ENCODE peak calls at places on chromosomes 4 and X, in ten cellular contexts. X is A549, U is caudate nucleus, S is neural progenitor cell, G is T-cell, V is AG08395, Z is HFF-Myc, H is right cardiac atrium, F is tibial nerve, O is uterus. Y is an unnamed sample.

GRCh38 chrX:133608406-133608805 is 193.1 kb upstream of the GPC4 start:
- DNase-seq in O (no peak), H (no peak), U (no peak), F (no peak), Z (no peak), G (no peak), V (peak), S (no peak), X (no peak), Y (no peak)

GRCh38 chr4:1469596-1470392 is 63.6 kb upstream of the NKX1-1 start:
- DNase-seq in H (no peak), V (no peak), U (no peak), Z (no peak), G (no peak), X (peak), S (no peak), O (no peak), F (no peak), Y (no peak)

GRCh38 chr4:825063-825968 is 613 bp downstream of the CPLX1 start:
- DNase-seq in F (no peak), U (no peak), H (no peak), S (peak), O (no peak), G (peak), Z (no peak), X (no peak), V (peak), Y (peak)

GRCh38 chr4:155473420-155474095 is 96.8 kb upstream of the MAP9 start:
- DNase-seq in U (no peak), F (no peak), H (no peak), O (no peak), G (no peak), X (no peak), Z (no peak), S (no peak), V (no peak), Y (no peak)

GRCh38 chr4:8248091-8248490 is 21.5 kb upstream of the HTRA3 start:
- DNase-seq in X (peak), S (no peak), U (no peak), V (no peak), O (no peak), F (no peak), Z (no peak), G (no peak), H (no peak), Y (no peak)

GRCh38 chr4:128513664-128514484 is 226.3 kb upstream of the PGRMC2 start:
- DNase-seq in Z (no peak), U (no peak), V (no peak), G (no peak), F (no peak), X (no peak), H (no peak), S (no peak), O (no peak), Y (no peak)

GRCh38 chrX:130654409-130654970 is 248.5 kb downstream of the ENOX2 start:
- DNase-seq in S (no peak), U (no peak), Z (no peak), F (no peak), X (no peak), H (no peak), O (no peak), V (peak), G (no peak), Y (no peak)

GRCh38 chr4:36716874-36717273 is 435.5 kb downstream of the DTHD1 start:
- DNase-seq in S (no peak), F (no peak), U (no peak), G (no peak), O (no peak), H (no peak), Z (no peak), V (no peak), X (no peak), Y (no peak)

GRCh38 chrX:25278341-25278740 is 262.6 kb upstream of the ARX start:
- DNase-seq in V (no peak), S (no peak), X (no peak), Z (no peak), F (no peak), G (no peak), U (no peak), O (no peak), H (no peak), Y (no peak)

Y was measured in NCI-H526.